ENCODE peak calls at places on chromosomes 7 and 10, in four cellular contexts. P, V, C and M are unnamed samples.

GRCh38 chr10:68516766-68517165 is 10.6 kb downstream of the SLC25A16 start:
- DNase-seq in C (no peak), P (no peak), V (no peak), M (no peak)

GRCh38 chr7:157113607-157114006 is 25.1 kb upstream of the UBE3C start:
- DNase-seq in V (no peak), C (no peak), P (no peak), M (no peak)

GRCh38 chr10:28710227-28710889 is 33.0 kb downstream of the BAMBI start:
- DNase-seq in P (no peak), V (no peak), C (no peak), M (no peak)

GRCh38 chr7:17716816-17717215 is 223.5 kb downstream of the SNX13 start:
- DNase-seq in C (no peak), P (no peak), V (no peak), M (no peak)

GRCh38 chr10:35355971-35356724 is 19.8 kb downstream of the CCNY start:
- DNase-seq in V (no peak), P (no peak), C (no peak), M (no peak)

GRCh38 chr10:100186813-100187212 is 984 bp upstream of the ERLIN1 start:
- DNase-seq in C (peak), V (no peak), P (no peak), M (no peak)

GRCh38 chr7:157490465-157490912 is 153.7 kb downstream of the DNAJB6 start:
- DNase-seq in P (no peak), C (no peak), V (no peak), M (no peak)

GRCh38 chr7:98084631-98085030 is 22.0 kb upstream of the LMTK2 start:
- DNase-seq in V (no peak), P (no peak), C (no peak), M (no peak)

GRCh38 chr10:52755297-52756062 is 17.1 kb downstream of the MBL2 start:
- DNase-seq in P (no peak), C (no peak), V (no peak), M (no peak)

DNA sequence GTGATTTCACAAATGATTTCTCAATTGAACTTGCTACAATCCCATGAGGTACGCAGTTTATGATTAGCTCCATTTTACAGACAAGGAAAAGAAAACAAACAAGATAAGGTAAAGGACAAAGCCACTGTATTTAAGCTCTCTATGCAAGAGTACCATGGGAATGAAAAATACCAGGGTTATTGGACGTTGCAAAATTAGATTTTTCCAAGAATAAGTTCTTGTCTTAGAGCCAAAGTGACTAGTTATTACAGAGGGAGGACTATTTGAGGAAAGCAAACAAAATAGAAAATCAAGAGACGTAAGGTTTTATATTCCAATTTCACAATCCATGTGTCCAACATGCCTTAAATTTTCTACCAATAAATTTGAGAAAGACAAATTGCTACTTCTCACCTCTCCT is 97.9 kb upstream of the PTN start:
- DNase-seq in V (no peak), C (no peak), P (no peak), M (no peak)
- H3K4me3 ChIP-seq in V (no peak), C (no peak), P (no peak), M (no peak)

DNA sequence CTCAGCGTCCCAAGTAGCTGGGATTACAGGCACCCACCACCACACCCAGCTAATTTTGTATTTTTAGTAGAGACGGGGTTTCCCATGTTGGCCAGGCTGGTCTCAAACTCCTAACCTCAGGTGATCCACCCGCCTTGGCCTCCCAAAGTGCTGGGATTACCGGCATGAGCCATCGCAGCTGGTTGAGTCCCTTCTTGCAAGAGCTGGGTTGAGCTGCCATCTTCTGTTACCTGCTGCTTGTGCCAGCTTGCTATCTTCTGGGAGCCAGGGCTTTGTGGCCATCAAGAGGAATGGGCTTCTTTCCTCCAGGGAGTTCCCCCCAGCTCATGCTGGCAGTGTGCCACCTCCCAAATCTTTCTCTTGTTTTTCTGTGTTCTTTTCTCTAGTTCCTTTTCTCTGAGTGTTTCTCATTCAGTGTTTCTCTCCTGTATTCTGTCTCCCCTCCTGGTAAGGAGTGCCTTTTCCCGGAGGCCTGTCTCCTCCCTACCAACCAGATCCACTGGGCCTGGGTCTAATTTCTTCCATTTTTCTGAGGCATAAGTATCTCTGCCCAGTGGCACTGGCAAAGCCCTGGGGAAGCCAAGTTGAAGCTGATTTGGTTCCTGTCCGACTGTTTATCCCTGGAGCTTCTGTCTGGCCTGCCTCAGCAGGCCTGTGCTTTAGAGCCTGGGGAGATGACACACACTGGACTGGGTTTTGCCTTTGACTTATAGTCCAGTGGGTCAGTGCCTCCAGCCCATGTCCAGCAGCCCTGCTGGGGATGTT is 3.7 kb downstream of the DBNL start:
- DNase-seq in P (no peak), C (no peak), V (no peak), M (peak)
- H3K27ac ChIP-seq in P (no peak), C (no peak), V (no peak), M (no peak)

GRCh38 chr10:106660550-106660949 is 504.0 kb downstream of the SORCS1 start:
- DNase-seq in V (no peak), P (no peak), C (no peak), M (no peak)
- H3K4me3 ChIP-seq in V (no peak), P (no peak), C (no peak), M (no peak)

GRCh38 chr10:84552478-84552877 is 224.1 kb downstream of the CCSER2 start:
- DNase-seq in P (no peak), V (no peak), C (no peak), M (no peak)
- H3K27ac ChIP-seq in P (no peak), V (no peak), C (no peak), M (no peak)

GRCh38 chr10:5448333-5449048 is 36.1 kb downstream of the NET1 start:
- DNase-seq in P (no peak), V (no peak), C (no peak), M (no peak)

GRCh38 chr10:5450605-5451384 is 38.4 kb downstream of the NET1 start:
- DNase-seq in C (no peak), P (no peak), V (no peak), M (no peak)

GRCh38 chr10:5449823-5450222 is 37.5 kb downstream of the NET1 start:
- DNase-seq in P (no peak), C (no peak), V (no peak), M (no peak)

GRCh38 chr10:5447611-5448071 is 35.3 kb downstream of the NET1 start:
- DNase-seq in P (no peak), V (no peak), C (no peak), M (no peak)

DNA sequence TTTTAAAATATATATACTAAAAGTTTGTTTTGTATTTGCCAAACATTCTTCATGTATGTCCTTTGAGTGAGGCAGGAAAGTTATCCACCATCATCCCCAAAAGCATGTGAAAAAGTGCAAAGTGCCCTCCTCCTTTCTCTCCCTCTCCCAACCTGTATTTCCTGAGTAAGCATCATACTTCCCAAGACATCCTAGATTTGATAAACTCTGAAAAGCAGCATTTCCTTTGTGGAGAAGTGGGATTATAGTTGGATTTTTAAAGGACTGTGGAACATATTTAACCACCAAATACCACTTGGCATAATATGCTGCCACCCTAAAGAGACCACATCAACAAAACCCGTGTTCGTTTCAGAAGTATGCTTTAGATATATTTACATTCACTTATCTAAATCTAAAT is 36.9 kb downstream of the NET1 start:
- DNase-seq in C (no peak), V (no peak), P (no peak), M (no peak)
- H3K4me3 ChIP-seq in C (peak), V (peak), P (no peak), M (peak)